ENCODE peak calls at places on chromosomes 13 and 19, in six cellular contexts. B is A549, T is GM12878, Z is K562, C is HepG2, P is endothelial cell of umbilical vein. H is an unnamed sample.

GRCh38 chr13:77448689-77449088 is 86.8 kb upstream of the SCEL start:
- DNase-seq in B (no peak), T (no peak), Z (no peak), C (no peak), P (no peak), H (peak; percentile 24)

GRCh38 chr13:73520566-73521290 is 461.9 kb downstream of the KLF5 start:
- DNase-seq in B (no peak), T (no peak), Z (no peak), C (no peak), P (no peak), H (no peak)

GRCh38 chr19:40530091-40530901 is 46.4 kb upstream of the SHKBP1 start:
- DNase-seq in B (peak; percentile 77), T (no peak), Z (peak; percentile 91), C (no peak), P (no peak), H (no peak)

GRCh38 chr19:48513289-48514122 is 1.9 kb upstream of the LMTK3 start:
- DNase-seq in B (peak; percentile 94), T (no peak), Z (peak; percentile 70), C (peak; percentile 58), P (peak; percentile 58), H (peak; percentile 97)

GRCh38 chr13:36518707-36519106 is 86.4 kb downstream of the CCNA1 start:
- DNase-seq in B (no peak), T (no peak), Z (no peak), C (no peak), P (no peak), H (no peak)

GRCh38 chr19:2766594-2767372 is 16.3 kb downstream of the SGTA start:
- DNase-seq in B (no peak), T (no peak), Z (no peak), C (no peak), P (no peak), H (no peak)

GRCh38 chr19:19488875-19489690 is 26.3 kb downstream of the TSSK6 start:
- DNase-seq in B (peak; percentile 38), T (peak; percentile 73), Z (peak; percentile 80), C (peak; percentile 60), P (peak; percentile 86), H (peak; percentile 92)

GRCh38 chr19:51726049-51726448 is 2.3 kb upstream of the HAS1 start:
- DNase-seq in B (no peak), T (no peak), Z (peak; percentile 79), C (no peak), P (no peak), H (no peak)

GRCh38 chr13:110455941-110456340 is 105.6 kb downstream of the RAB20 start:
- DNase-seq in B (peak; percentile 73), T (no peak), Z (peak; percentile 84), C (peak; percentile 79), P (peak; percentile 62), H (peak; percentile 91)

GRCh38 chr19:8935460-8935859 is 74.7 kb downstream of the MUC16 start:
- DNase-seq in B (no peak), T (no peak), Z (no peak), C (no peak), P (no peak), H (no peak)

GRCh38 chr19:7870571-7871279 is 3.5 kb downstream of the PRR36 start:
- DNase-seq in B (no peak), T (no peak), Z (peak; percentile 91), C (peak; percentile 93), P (peak; percentile 33), H (peak; percentile 92)

GRCh38 chr13:72620874-72621273 is 106.6 kb downstream of the MZT1 start:
- DNase-seq in B (no peak), T (no peak), Z (no peak), C (no peak), P (no peak), H (peak; percentile 8)

GRCh38 chr13:25494708-25495411 is 123.1 kb downstream of the ATP8A2 start:
- DNase-seq in B (no peak), T (no peak), Z (peak; percentile 19), C (no peak), P (no peak), H (no peak)

DNA sequence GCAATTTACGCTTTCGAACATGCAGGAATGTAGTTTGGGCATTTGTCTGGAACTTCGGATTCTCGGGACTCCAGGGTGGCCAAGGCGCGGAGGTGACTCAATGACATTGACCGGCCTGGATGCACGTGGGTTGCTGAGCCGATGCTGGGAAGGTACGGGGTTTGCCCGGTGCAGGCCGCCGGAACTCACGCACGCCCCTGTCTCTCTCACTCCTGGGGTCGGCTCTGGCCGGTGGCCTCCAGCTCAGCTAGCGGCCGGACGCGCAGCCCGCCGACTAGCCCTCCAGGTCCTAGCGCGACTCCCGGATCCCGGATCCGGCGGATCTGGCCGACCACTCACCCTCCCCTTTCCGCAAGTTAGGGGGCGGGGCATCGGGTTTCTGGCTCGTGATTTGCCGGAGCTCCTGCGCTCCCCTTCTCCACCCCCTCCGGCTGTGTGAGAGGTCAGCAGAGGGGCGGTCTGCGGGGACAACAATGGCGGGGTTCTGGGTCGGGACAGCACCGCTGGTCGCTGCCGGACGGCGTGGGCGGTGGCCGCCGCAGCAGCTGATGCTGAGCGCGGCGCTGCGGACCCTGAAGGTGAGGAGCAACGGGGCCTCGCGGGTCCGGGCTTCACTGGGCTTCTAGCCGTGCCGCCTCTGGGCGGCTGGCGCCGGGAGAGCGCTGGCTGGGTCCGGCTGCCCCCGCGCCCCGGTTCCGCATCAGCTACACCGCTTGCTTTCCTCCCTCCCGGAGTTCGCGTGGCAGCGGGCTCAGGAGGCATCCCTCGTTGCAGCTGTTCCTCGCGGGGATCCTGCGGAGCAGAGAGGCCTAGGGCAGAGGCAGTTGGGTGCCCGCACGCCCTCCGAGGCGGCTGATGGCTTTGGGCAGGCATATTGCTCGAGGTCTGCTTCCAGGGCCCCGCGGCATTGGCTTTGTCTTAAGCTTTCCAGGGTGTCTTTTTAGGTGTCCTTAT is at the start of gene PCCA:
- DNase-seq in B (peak; percentile 92), T (peak; percentile 73), Z (peak; percentile 93), C (peak; percentile 93), P (peak; percentile 94), H (peak; percentile 96)
- TF ChIP-seq MAX in B (peak; percentile 54), T (peak; percentile 56), Z (peak; percentile 63), C (peak; percentile 95), P (peak; percentile 37), H (peak; percentile 86)

DNA sequence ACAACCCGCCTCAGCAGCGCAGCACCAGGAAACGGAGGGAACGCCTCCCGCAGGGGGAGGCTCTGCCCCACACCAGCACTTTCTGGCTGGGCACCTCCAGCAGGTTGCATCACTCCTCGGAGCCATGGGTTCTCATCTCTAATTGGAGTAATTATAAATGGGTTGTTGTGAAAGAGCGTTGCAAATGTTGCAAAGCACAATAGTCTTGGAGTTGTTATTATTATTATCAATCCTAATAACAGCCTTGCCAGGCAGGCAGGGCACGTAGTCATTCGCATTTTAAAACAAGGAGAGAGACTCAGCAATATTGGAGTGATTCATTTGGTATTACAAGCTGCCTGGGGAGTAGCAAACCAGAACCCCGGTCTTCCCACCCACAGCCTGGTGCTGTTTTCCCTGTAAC is 108.6 kb upstream of the GJB6 start:
- DNase-seq in B (no peak), T (no peak), Z (no peak), C (no peak), P (no peak), H (peak; percentile 76)
- TF ChIP-seq MYC in B (no peak), T (no peak), Z (no peak), C (no peak), P (no peak), H (no peak)

DNA sequence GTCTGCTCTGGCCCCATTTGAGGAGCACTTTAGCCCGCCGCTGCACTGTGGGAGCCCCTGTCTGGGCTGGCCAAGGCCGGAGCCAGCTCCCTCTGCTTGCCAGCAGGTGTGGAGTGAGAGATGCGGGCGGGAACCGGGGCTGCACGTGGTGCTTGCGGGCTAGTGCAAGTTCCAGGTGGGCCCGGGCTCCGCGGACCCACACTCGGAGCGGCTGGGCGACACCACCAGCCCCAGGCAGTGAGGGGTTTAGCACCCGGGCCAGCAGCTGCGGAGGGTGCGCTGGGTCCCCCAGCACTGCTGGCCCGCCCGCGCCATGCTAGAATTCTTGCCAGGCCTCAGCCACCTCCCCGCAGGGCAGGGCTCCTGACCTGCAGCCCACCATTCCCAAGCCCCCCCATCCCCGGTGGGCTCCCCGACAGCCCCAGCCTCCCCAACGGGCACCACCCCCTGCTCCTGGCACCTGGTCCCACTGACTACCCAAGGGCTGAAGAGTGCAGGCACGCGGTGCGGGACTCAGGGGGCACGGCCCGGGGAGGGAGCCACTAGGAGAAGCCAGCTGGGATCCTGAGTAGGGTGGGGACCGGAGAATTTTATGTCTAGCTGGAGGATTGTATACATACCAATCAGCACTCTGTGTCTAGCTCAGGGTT is 19.1 kb downstream of the COMMD6 start:
- DNase-seq in B (no peak), T (no peak), Z (no peak), C (no peak), P (no peak), H (no peak)
- TF ChIP-seq POLR2A in B (no peak), T (no peak), Z (no peak), C (no peak), P (no peak), H (no peak)

DNA sequence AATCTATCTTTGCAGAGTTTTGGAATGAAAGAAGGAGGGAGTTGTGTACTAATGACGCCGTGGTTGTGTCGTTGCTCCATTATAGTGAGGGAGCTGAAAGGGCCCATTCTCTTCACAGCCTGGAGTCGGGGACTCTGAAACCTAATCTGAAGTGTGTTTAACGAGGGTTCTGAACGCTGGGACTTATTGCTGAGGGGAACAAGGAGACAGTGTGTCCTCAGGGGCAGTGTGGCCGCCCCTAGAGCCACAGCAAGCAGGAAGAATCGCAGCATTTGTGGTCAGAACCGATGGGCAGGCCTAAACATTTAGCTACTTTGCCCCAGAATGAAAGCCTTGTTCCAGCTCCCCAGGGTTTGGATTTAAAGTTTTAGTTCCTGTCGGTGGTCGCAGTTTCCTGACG is 156.4 kb upstream of the RNF113B start:
- DNase-seq in B (no peak), T (no peak), Z (no peak), C (peak; percentile 25), P (no peak), H (no peak)
- TF ChIP-seq MAX in B (no peak), T (no peak), Z (no peak), C (no peak), P (no peak), H (no peak)

DNA sequence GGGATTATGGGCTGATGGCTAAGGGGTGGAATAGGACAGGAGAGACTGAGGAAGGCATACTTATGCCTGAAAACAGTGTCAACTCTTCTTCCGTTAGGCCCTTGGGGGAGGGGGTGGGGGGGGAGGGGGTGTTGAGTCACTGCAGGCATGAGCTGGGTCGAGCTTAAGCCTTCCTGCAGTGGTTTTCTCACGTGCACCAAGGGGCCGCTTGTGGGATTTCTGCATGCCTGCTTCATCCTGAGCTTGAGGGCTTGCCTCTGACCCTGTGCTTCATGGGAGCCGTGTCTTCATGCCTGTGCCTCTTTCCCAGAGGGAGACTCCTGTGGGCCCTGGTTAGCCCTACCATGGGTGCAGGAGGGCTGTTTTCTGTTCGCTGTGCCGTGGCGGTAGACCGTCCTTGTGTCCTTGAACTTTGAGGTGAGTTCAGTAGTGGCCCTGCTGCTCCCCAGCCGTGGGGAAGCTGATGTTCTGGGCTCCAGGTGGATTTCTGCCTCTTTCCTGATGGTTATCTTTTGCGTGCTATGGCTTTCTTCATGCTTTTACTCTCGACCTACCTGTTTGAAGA is 186.1 kb downstream of the PCCA start:
- DNase-seq in B (no peak), T (no peak), Z (peak; percentile 15), C (peak; percentile 3), P (no peak), H (peak; percentile 94)
- TF ChIP-seq MYC in B (no peak), T (no peak), Z (no peak), C (no peak), P (no peak), H (peak; percentile 91)